ENCODE peak calls at places on chromosomes 12 and 14, in nine cellular contexts. M is ascending aorta, Q is fibroblast of pulmonary artery, P is astrocyte of the cerebellum, T is uterus, Y is colonic mucosa, J is omental fat pad, U is GM10248, Z is pancreas. B is an unnamed sample.
A peak's percentile ranks its signal among the peaks of the same experiment; 100 is the strongest.

GRCh38 chr12:130873825-130874224 is 2.0 kb downstream of the RAN start:
- DNase-seq in Q (no peak), J (no peak), U (no peak), P (no peak), T (no peak), M (no peak), Y (no peak), Z (no peak), B (no peak)

GRCh38 chr14:26765768-26766550 is 168.1 kb upstream of the NOVA1 start:
- DNase-seq in U (no peak), P (peak; percentile 87), J (peak; percentile 24), Y (peak; percentile 30), Z (no peak), T (peak; percentile 42), Q (peak; percentile 95), M (no peak), B (no peak)

GRCh38 chr14:89029961-89030694 is 205.7 kb downstream of the TTC8 start:
- DNase-seq in P (no peak), Z (no peak), M (no peak), Y (no peak), U (no peak), T (no peak), J (no peak), Q (no peak), B (no peak)

GRCh38 chr12:5615760-5616159 is 183.9 kb downstream of the NTF3 start:
- DNase-seq in Z (no peak), Y (no peak), P (no peak), M (no peak), T (no peak), J (no peak), U (no peak), Q (no peak), B (no peak)

GRCh38 chr14:69460093-69460701 is 24.3 kb upstream of the PLEKHD1 start:
- DNase-seq in T (peak; percentile 67), U (peak; percentile 68), J (peak; percentile 32), Y (peak; percentile 59), Z (no peak), M (no peak), Q (peak; percentile 94), P (peak; percentile 76), B (no peak)

GRCh38 chr12:95214466-95214865 is 2.8 kb downstream of the FGD6 start:
- DNase-seq in Y (no peak), P (no peak), Z (no peak), J (no peak), Q (no peak), M (no peak), U (no peak), T (no peak), B (no peak)

GRCh38 chr14:33065634-33066033 is 127.0 kb downstream of the NPAS3 start:
- DNase-seq in M (no peak), T (no peak), Y (no peak), U (no peak), P (no peak), Q (no peak), Z (no peak), J (no peak), B (no peak)

GRCh38 chr14:102913341-102914211 is 8.9 kb upstream of the AMN start:
- DNase-seq in Q (no peak), Y (no peak), M (no peak), J (no peak), T (no peak), U (no peak), Z (peak; percentile 47), P (no peak), B (no peak)

GRCh38 chr12:481422-481821 is 21.7 kb downstream of the B4GALNT3 start:
- DNase-seq in Z (no peak), Y (no peak), Q (peak; percentile 62), M (peak; percentile 52), J (no peak), P (peak; percentile 13), U (no peak), T (peak; percentile 69), B (no peak)

GRCh38 chr12:60100150-60100549 is 504.3 kb downstream of the SLC16A7 start:
- DNase-seq in Y (no peak), P (no peak), T (no peak), Q (no peak), M (no peak), U (no peak), J (no peak), Z (no peak), B (no peak)

GRCh38 chr12:27733052-27733656 is 22.5 kb downstream of the MRPS35 start:
- DNase-seq in Y (no peak), Q (peak; percentile 66), T (peak; percentile 37), M (no peak), Z (no peak), U (peak; percentile 39), P (peak; percentile 15), J (no peak), B (no peak)

GRCh38 chr14:49303952-49304516 is 282.1 kb downstream of the RPS29 start:
- DNase-seq in Q (peak; percentile 55), J (no peak), U (no peak), P (peak; percentile 26), Z (no peak), Y (peak; percentile 22), M (no peak), T (no peak), B (no peak)

DNA sequence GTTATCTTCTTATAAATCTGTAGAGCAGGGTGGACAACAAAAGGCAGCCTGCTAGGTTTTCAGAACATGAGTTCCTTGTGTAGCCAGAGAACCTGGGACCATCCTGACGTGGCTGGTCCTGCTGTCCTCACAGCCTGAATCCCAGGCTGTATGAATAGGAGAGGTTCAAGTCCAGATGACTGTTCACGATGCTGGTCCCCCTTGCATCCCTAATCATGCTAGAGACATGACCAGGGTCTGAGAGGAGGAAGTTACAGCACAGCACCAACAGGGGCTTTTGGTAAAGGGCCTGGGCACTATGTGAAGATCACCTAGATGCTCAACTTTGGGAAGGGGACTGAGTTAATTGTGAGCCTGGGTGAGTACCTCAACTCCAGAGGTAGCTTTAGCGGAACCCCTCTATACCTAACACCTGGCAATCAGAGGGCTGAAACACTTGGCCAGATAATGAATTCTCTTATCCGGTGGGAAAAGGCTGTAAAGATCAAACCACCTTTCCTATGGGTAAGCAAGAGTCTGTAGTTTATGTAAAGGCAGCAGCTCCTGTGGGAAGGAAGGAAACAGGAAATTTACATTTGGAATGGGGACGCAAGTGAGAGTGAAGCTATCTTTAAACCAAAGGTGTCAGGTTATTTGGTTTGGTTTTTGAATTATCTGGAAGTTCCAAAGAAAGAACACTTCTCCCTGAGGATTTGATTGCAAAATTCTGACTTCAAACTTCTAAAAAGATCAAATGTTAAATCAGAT is 112.8 kb downstream of the DAD1 start:
- DNase-seq in T (no peak), Q (no peak), Y (no peak), U (no peak), P (no peak), M (no peak), J (no peak), Z (no peak), B (no peak)
- TF ChIP-seq CTCF in T (no peak), Q (no peak), Y (no peak), U (no peak), P (no peak), M (no peak), J (no peak), Z (no peak), B (no peak)

GRCh38 chr12:124203176-124203575 is 91.7 kb upstream of the RFLNA start:
- DNase-seq in M (no peak), U (no peak), Y (no peak), J (no peak), P (no peak), Z (no peak), Q (no peak), T (no peak), B (no peak)
- TF ChIP-seq CTCF in M (no peak), U (no peak), Y (no peak), J (no peak), P (no peak), Z (no peak), Q (no peak), T (no peak), B (no peak)

GRCh38 chr12:48924617-48925217 is 575 bp downstream of the FKBP11 start:
- DNase-seq in M (no peak), Q (peak; percentile 48), J (no peak), T (peak; percentile 51), U (peak; percentile 86), P (no peak), Z (peak; percentile 87), Y (peak; percentile 61), B (peak; percentile 72)
- TF ChIP-seq CTCF in M (peak; percentile 60), Q (peak; percentile 57), J (no peak), T (peak; percentile 63), U (peak; percentile 77), P (peak; percentile 70), Z (peak; percentile 31), Y (peak; percentile 38), B (peak; percentile 71)

GRCh38 chr12:53031616-53032015 is 18.2 kb upstream of the TNS2 start:
- DNase-seq in Z (no peak), J (no peak), T (no peak), U (no peak), Y (no peak), Q (no peak), P (no peak), M (no peak), B (no peak)
- TF ChIP-seq CTCF in Z (no peak), J (no peak), T (no peak), U (no peak), Y (no peak), Q (no peak), P (no peak), M (no peak), B (no peak)

DNA sequence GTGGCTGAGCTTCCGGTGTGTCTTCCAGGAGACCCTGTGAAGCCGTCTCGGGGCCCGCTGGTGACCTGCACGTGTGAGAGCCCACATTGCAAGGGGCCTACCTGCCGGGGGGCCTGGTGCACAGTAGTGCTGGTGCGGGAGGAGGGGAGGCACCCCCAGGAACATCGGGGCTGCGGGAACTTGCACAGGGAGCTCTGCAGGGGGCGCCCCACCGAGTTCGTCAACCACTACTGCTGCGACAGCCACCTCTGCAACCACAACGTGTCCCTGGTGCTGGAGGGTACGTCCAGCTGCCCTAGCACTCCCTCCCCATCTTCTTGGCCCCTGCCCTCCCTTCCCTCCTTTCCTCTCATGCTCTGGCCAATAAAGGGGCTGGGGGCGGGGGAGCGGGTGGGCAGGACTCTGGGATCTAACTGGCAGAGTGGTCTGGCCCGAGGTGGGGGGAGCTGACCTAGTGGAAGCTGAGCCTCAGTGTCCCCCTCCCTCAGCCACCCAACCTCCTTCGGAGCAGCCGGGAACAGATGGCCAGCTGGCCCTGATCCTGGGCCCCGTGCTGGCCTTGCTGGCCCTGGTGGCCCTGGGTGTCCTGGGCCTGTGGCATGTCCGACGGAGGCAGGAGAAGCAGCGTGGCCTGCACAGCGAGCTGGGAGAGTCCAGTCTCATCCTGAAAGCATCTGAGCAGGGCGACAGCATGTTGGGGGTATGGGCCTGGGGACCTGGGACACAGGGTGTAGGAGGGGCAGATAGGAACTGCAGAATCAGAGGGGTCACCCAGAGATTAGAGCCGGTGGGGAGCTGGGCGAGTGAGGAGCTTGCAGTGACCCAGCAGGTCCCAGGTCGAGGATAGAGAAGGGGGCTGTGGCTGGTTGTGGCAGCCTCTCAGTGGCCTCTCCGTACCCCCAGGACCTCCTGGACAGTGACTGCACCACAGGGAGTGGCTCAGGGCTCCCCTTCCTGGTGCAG is 6.0 kb downstream of the ACVRL1 start:
- DNase-seq in J (no peak), Y (no peak), Z (peak; percentile 74), U (no peak), T (no peak), P (no peak), Q (no peak), M (no peak), B (no peak)
- TF ChIP-seq CTCF in J (no peak), Y (no peak), Z (no peak), U (no peak), T (no peak), P (no peak), Q (peak; percentile 5), M (no peak), B (no peak)

B was measured in type B pancreatic cell.